ENCODE peak calls at places on chromosomes 1 and 21, in six cellular contexts. H is epithelial cell of proximal tubule, R is tibial artery, X is left ventricle myocardium inferior, T is Peyer's patch, B is HFF-Myc. Q is an unnamed sample.

GRCh38 chr21:16580661-16581060 is 850.9 kb downstream of the USP25 start:
- DNase-seq in H (no peak), R (no peak), X (no peak), T (no peak), B (no peak), Q (no peak)

GRCh38 chr21:43292041-43292865 is 123.4 kb downstream of the CRYAA start:
- DNase-seq in H (no peak), R (no peak), X (peak; percentile 13), T (no peak), B (no peak), Q (no peak)

GRCh38 chr1:3597599-3597964 is 13.7 kb downstream of the MEGF6 start:
- DNase-seq in H (no peak), R (no peak), X (peak; percentile 37), T (no peak), B (no peak), Q (no peak)

GRCh38 chr1:89831462-89832113 is 10.8 kb downstream of the LRRC8D start:
- DNase-seq in H (no peak), R (no peak), X (no peak), T (no peak), B (no peak), Q (no peak)

GRCh38 chr21:24658926-24659325 is 948.4 kb downstream of the MRPL39 start:
- DNase-seq in H (no peak), R (no peak), X (no peak), T (no peak), B (no peak), Q (no peak)

GRCh38 chr1:59186656-59187055 is 110.2 kb upstream of the FGGY start:
- DNase-seq in H (no peak), R (peak; percentile 71), X (no peak), T (no peak), B (no peak), Q (no peak)

GRCh38 chr1:97630968-97631367 is 289.9 kb downstream of the DPYD start:
- DNase-seq in H (no peak), R (no peak), X (peak; percentile 11), T (no peak), B (no peak), Q (no peak)

GRCh38 chr1:42931108-42931539 is 27.5 kb downstream of the SLC2A1 start:
- DNase-seq in H (no peak), R (peak; percentile 69), X (no peak), T (peak; percentile 79), B (no peak), Q (no peak)

GRCh38 chr1:30888391-30888790 is 20.2 kb downstream of the SDC3 start:
- DNase-seq in H (no peak), R (peak; percentile 92), X (peak; percentile 71), T (no peak), B (peak; percentile 43), Q (no peak)

GRCh38 chr1:6279066-6279465 is 18.2 kb upstream of the GPR153 start:
- DNase-seq in H (no peak), R (no peak), X (no peak), T (no peak), B (no peak), Q (no peak)

GRCh38 chr1:225541383-225541782 is 111.5 kb downstream of the ENAH start:
- DNase-seq in H (no peak), R (no peak), X (no peak), T (no peak), B (no peak), Q (no peak)

GRCh38 chr21:39011911-39012310 is 171.3 kb downstream of the PSMG1 start:
- DNase-seq in H (no peak), R (no peak), X (no peak), T (no peak), B (no peak), Q (no peak)

GRCh38 chr1:218345673-218346390 is 696 bp downstream of the TGFB2 start:
- DNase-seq in H (no peak), R (peak; percentile 85), X (peak; percentile 67), T (peak; percentile 63), B (no peak), Q (peak; percentile 24)

GRCh38 chr1:25531082-25531461 is 12.3 kb upstream of the LDLRAP1 start:
- DNase-seq in H (no peak), R (no peak), X (no peak), T (no peak), B (no peak), Q (no peak)
- H3K4me3 ChIP-seq in H (no peak overlapping the region), R (no peak overlapping the region), X (no peak overlapping the region), T (no peak overlapping the region), B (no peak overlapping the region), Q (no peak overlapping the region)

GRCh38 chr1:232057896-232058274 is 431.3 kb downstream of the DISC1 start:
- DNase-seq in H (no peak), R (no peak), X (no peak), T (no peak), B (no peak), Q (no peak)
- H3K4me3 ChIP-seq in H (no peak overlapping the region), R (no peak overlapping the region), X (no peak overlapping the region), T (no peak overlapping the region), B (no peak overlapping the region), Q (no peak overlapping the region)

DNA sequence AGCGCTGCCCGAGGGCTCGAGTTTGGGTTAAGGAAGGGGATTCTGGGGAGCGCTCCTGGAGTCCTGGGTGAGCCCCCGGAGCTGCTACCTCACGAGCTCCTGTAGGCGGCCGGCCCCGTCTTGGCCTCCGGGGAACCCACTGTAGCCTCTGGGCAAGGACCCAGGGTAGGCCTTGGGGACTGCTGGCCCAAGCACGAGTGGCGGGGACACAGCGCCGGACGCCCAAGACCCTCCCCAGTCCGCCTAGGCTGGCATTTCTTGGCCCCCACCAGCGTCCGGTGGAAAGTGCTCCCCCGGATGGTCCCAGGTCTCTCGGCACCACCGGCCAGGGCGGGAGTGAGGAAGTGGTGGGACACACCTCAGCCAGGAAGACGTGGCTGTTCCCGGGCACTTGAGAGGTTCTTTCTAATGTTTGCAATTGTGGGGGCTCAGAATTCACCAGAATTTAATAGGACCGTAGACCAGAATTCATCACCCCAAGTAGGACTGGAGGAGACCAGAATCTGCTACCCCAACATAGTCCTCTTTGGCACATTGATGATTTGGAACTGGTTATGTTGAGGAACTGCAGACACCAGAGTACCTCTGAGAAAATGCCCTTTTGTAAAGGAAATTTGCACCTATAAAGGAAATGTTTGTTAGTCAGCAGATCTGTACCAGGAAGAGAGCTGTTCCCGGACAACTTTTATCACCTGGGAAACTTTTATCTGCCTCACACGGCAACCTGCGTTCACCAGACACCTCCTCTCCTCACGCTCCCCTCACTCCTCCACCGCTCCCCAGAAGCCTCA is 652 bp upstream of the TMPRSS2 start:
- DNase-seq in H (no peak), R (no peak), X (no peak), T (peak; percentile 59), B (no peak), Q (no peak)
- H3K4me3 ChIP-seq in H (peak overlapping the region; percentile 8), R (peak overlapping the region; percentile 21), X (peak overlapping the region; percentile 56), T (peak overlapping the region; percentile 49), B (no peak overlapping the region), Q (peak overlapping the region; percentile 9)

DNA sequence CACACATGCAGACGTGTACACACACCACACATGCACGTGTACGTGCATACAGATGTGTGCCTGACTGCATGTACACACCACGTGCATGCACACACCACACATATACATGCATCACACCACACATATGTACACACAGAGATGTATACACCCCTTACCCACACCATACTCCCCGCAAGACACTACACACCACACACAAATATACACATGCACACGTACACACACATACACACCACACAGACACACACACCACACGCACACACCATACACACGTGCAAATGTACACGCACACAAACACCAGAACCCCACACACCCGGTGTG is 9.7 kb downstream of the ITGB2 start:
- DNase-seq in H (no peak), R (no peak), X (no peak), T (no peak), B (no peak), Q (no peak)
- H3K4me3 ChIP-seq in H (no peak overlapping the region), R (no peak overlapping the region), X (no peak overlapping the region), T (no peak overlapping the region), B (no peak overlapping the region), Q (no peak overlapping the region)

GRCh38 chr1:154840557-154841176 is 29.4 kb downstream of the KCNN3 start:
- DNase-seq in H (no peak), R (no peak), X (no peak), T (no peak), B (no peak), Q (no peak)

GRCh38 chr1:154839691-154840090 is 30.4 kb downstream of the KCNN3 start:
- DNase-seq in H (no peak), R (no peak), X (peak; percentile 39), T (no peak), B (no peak), Q (no peak)

GRCh38 chr1:154842635-154843034 is 27.4 kb downstream of the KCNN3 start:
- DNase-seq in H (no peak), R (no peak), X (no peak), T (no peak), B (no peak), Q (no peak)

GRCh38 chr1:154838988-154839387 is 31.1 kb downstream of the KCNN3 start:
- DNase-seq in H (no peak), R (no peak), X (no peak), T (no peak), B (no peak), Q (no peak)

DNA sequence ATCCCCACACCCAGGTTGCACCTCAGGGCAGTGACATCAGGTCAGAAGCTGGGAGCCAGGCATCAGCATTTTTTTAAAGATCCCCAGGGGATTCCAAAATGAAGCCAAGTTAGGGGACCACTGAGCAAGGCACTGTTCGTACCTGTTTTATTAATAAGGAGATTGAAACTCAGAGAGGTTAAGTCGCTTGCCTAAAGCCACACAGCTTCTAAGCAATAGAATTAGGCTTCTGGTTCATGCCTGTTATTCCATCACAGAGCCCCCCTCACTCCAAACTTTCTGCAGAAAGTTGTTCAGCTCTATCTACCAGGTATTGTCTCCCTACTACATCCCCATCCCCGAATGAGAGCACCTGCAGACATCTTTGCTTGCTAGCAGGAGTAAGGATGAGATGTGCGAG is 28.7 kb downstream of the KCNN3 start:
- DNase-seq in H (no peak), R (no peak), X (no peak), T (no peak), B (no peak), Q (no peak)
- H3K4me3 ChIP-seq in H (no peak overlapping the region), R (no peak overlapping the region), X (no peak overlapping the region), T (no peak overlapping the region), B (no peak overlapping the region), Q (no peak overlapping the region)

GRCh38 chr1:152107984-152108898 is 7.0 kb downstream of the TCHH start:
- DNase-seq in H (no peak), R (no peak), X (peak; percentile 23), T (no peak), B (no peak), Q (peak; percentile 38)

GRCh38 chr1:152107289-152107983 is 7.8 kb downstream of the TCHH start:
- DNase-seq in H (no peak), R (no peak), X (no peak), T (no peak), B (no peak), Q (no peak)

GRCh38 chr1:152109998-152110294 is 5.3 kb downstream of the TCHH start:
- DNase-seq in H (no peak), R (no peak), X (no peak), T (no peak), B (no peak), Q (no peak)

GRCh38 chr1:152109231-152109997 is 5.8 kb downstream of the TCHH start:
- DNase-seq in H (no peak), R (no peak), X (no peak), T (no peak), B (no peak), Q (no peak)

DNA sequence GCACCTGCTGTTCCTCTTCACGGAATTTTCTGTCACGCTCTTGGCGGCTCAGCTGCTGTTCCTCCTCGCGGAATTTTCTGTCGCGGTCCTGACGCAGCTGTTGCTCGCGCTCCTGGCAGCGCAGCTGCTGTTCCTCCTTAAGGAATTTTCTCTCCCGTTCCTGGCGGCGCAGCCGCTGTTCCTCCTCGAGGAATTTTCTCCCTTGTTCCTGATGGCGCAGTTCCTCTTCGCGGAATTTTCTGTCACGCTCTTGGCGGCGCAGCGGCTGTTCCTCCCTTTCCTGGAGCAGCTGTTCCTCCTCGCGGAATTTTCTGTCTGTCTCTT is 6.4 kb downstream of the TCHH start:
- DNase-seq in H (no peak), R (no peak), X (no peak), T (no peak), B (no peak), Q (no peak)
- H3K4me3 ChIP-seq in H (peak overlapping the region; percentile 57), R (peak overlapping the region; percentile 24), X (peak overlapping the region; percentile 67), T (no peak overlapping the region), B (no peak overlapping the region), Q (peak overlapping the region; percentile 28)

Q was measured in bronchial epithelial cell.